ENCODE peak calls at places on chromosomes 1 and 21, in five cellular contexts. W is activated CD8-positive, alpha-beta memory T cell treated with anti-CD3 and anti-CD28 coated beads for 4 hours; Z is ACHN; P is HEK293T; Y is HTR-8/SVneo. L is an unnamed sample.

GRCh38 chr21:31530918-31531705 is 128.4 kb upstream of the SOD1 start:
- DNase-seq in W (no peak), Z (no peak), P (no peak), Y (no peak), L (no peak)

GRCh38 chr1:98328855-98329254 is 332.7 kb upstream of the SNX7 start:
- DNase-seq in W (no peak), Z (no peak), P (no peak), Y (no peak), L (no peak)

GRCh38 chr1:29384496-29385015 is 148.2 kb downstream of the PTPRU start:
- DNase-seq in W (no peak), Z (no peak), P (no peak), Y (no peak), L (no peak)

GRCh38 chr1:159867322-159868064 is 5.0 kb upstream of the VSIG8 start:
- DNase-seq in W (no peak), Z (peak), P (no peak), Y (no peak), L (no peak)

GRCh38 chr1:16612332-16613172 is 812 bp downstream of the NBPF1 start:
- DNase-seq in W (no peak), Z (peak), P (peak), Y (peak), L (peak)

GRCh38 chr1:21292991-21293536 is 2.8 kb upstream of the ECE1 start:
- DNase-seq in W (no peak), Z (no peak), P (no peak), Y (no peak), L (no peak)

GRCh38 chr1:58813801-58814200 is 30.0 kb upstream of the JUN start:
- DNase-seq in W (no peak), Z (no peak), P (no peak), Y (no peak), L (no peak)

GRCh38 chr1:27027575-27028250 is 15.1 kb upstream of the TENT5B start:
- DNase-seq in W (no peak), Z (no peak), P (no peak), Y (no peak), L (no peak)

GRCh38 chr1:2135425-2135824 is 59.1 kb downstream of the FAAP20 start:
- DNase-seq in W (no peak), Z (no peak), P (no peak), Y (no peak), L (no peak)

GRCh38 chr1:112633628-112634027 is 14.0 kb downstream of the CAPZA1 start:
- DNase-seq in W (no peak), Z (no peak), P (no peak), Y (no peak), L (no peak)

GRCh38 chr1:54045487-54045886 is 7.5 kb downstream of the TMEM59 start:
- DNase-seq in W (no peak), Z (no peak), P (no peak), Y (no peak), L (no peak)

GRCh38 chr1:178518894-178519293 is 6.0 kb downstream of the TEX35 start:
- DNase-seq in W (no peak), Z (no peak), P (no peak), Y (no peak), L (no peak)

GRCh38 chr1:228848406-228848805 is 113.1 kb downstream of the RHOU start:
- DNase-seq in W (no peak), Z (no peak), P (no peak), Y (no peak), L (no peak)

GRCh38 chr1:79614762-79615161 is 608.2 kb upstream of the ADGRL4 start:
- DNase-seq in W (no peak), Z (peak), P (no peak), Y (no peak), L (no peak)

GRCh38 chr1:60878323-60878722 is 204.0 kb upstream of the NFIA start:
- DNase-seq in W (no peak), Z (no peak), P (no peak), Y (no peak), L (no peak)

GRCh38 chr1:232084584-232085223 is 458.1 kb downstream of the DISC1 start:
- DNase-seq in W (no peak), Z (peak), P (peak), Y (no peak), L (no peak)

GRCh38 chr1:225437710-225438437 is 10.0 kb upstream of the LBR start:
- DNase-seq in W (no peak), Z (peak), P (peak), Y (no peak), L (no peak)

GRCh38 chr1:201016211-201016651 is 7.3 kb downstream of the KIF21B start:
- DNase-seq in W (no peak), Z (no peak), P (peak), Y (peak), L (no peak)

GRCh38 chr1:223437151-223437550 is 43.9 kb downstream of the CCDC185 start:
- DNase-seq in W (no peak), Z (no peak), P (no peak), Y (no peak), L (no peak)

GRCh38 chr21:15604424-15604823 is 125.4 kb upstream of the USP25 start:
- DNase-seq in W (no peak), Z (peak), P (no peak), Y (peak), L (no peak)

GRCh38 chr21:24955275-24955961 is 651.9 kb downstream of the MRPL39 start:
- DNase-seq in W (no peak), Z (no peak), P (no peak), Y (no peak), L (no peak)

GRCh38 chr1:232388363-232388762 is 241.6 kb downstream of the SIPA1L2 start:
- DNase-seq in W (no peak), Z (no peak), P (no peak), Y (no peak), L (no peak)

GRCh38 chr1:39087109-39087834 is 61.1 kb downstream of the NDUFS5 start:
- DNase-seq in W (no peak), Z (no peak), P (no peak), Y (no peak), L (no peak)

GRCh38 chr1:186617860-186618780 is 62.1 kb downstream of the PTGS2 start:
- DNase-seq in W (no peak), Z (no peak), P (no peak), Y (no peak), L (no peak)

GRCh38 chr21:44869860-44870747 is 3.4 kb downstream of the PTTG1IP start:
- DNase-seq in W (no peak), Z (peak), P (no peak), Y (peak), L (no peak)

GRCh38 chr1:158951956-158952355 is 20.6 kb downstream of the PYHIN1 start:
- DNase-seq in W (no peak), Z (no peak), P (no peak), Y (no peak), L (no peak)

GRCh38 chr1:230067871-230068814 is 1.1 kb downstream of the GALNT2 start:
- DNase-seq in W (no peak), Z (peak), P (peak), Y (no peak), L (no peak)

GRCh38 chr1:57341721-57342120 is 82.1 kb downstream of the DAB1 start:
- DNase-seq in W (no peak), Z (no peak), P (no peak), Y (no peak), L (no peak)

GRCh38 chr1:5119496-5120234 is 465.3 kb downstream of the AJAP1 start:
- DNase-seq in W (no peak), Z (no peak), P (peak), Y (no peak), L (no peak)

GRCh38 chr1:100323428-100324106 is 28.7 kb upstream of the CDC14A start:
- DNase-seq in W (no peak), Z (no peak), P (no peak), Y (no peak), L (no peak)

GRCh38 chr1:26360051-26360806 is 6.3 kb upstream of the CRYBG2 start:
- DNase-seq in W (peak), Z (no peak), P (no peak), Y (no peak), L (no peak)

GRCh38 chr1:53567458-53568250 is 108.5 kb downstream of the DMRTB1 start:
- DNase-seq in W (no peak), Z (no peak), P (no peak), Y (no peak), L (no peak)

GRCh38 chr21:46207006-46207919 is 21.3 kb downstream of the LSS start:
- DNase-seq in W (no peak), Z (no peak), P (no peak), Y (no peak), L (no peak)

GRCh38 chr1:228876187-228876586 is 140.9 kb downstream of the RHOU start:
- DNase-seq in W (no peak), Z (no peak), P (no peak), Y (no peak), L (no peak)

L was measured in SK-N-MC.